ENCODE peak calls at places on chromosome 12, in nine cellular contexts. B, A, G, P, N, S, F, X and I are unnamed samples.

GRCh38 chr12:91178139-91178561 is 4.5 kb downstream of the DCN start:
- DNase-seq in B (no peak), A (peak; percentile 6), G (no peak), P (no peak), N (peak; percentile 79), S (no peak), F (no peak), X (peak; percentile 8), I (peak; percentile 6)

GRCh38 chr12:40336573-40337199 is 111.9 kb downstream of the LRRK2 start:
- DNase-seq in B (no peak), A (peak; percentile 2), G (no peak), P (no peak), N (peak; percentile 15), S (no peak), F (no peak), X (peak; percentile 1), I (no peak)

GRCh38 chr12:74732801-74733200 is 195.2 kb downstream of the ATXN7L3B start:
- DNase-seq in B (no peak), A (no peak), G (no peak), P (no peak), N (no peak), S (no peak), F (peak; percentile 13), X (no peak), I (no peak)

GRCh38 chr12:47048541-47048940 is 30.9 kb upstream of the PCED1B start:
- DNase-seq in B (no peak), A (no peak), G (no peak), P (no peak), N (no peak), S (no peak), F (no peak), X (no peak), I (no peak)

GRCh38 chr12:63942464-63943241 is 98.2 kb downstream of the SRGAP1 start:
- DNase-seq in B (no peak), A (no peak), G (no peak), P (no peak), N (no peak), S (no peak), F (no peak), X (no peak), I (no peak)

GRCh38 chr12:754871-755562 is 2.6 kb downstream of the WNK1 start:
- DNase-seq in B (no peak), A (peak; percentile 70), G (no peak), P (no peak), N (peak; percentile 79), S (no peak), F (peak; percentile 49), X (peak; percentile 51), I (peak; percentile 67)

GRCh38 chr12:92049403-92049802 is 96.2 kb downstream of the BTG1 start:
- DNase-seq in B (no peak), A (no peak), G (no peak), P (no peak), N (no peak), S (no peak), F (no peak), X (no peak), I (no peak)

GRCh38 chr12:98369601-98370000 is 145.8 kb upstream of the TMPO start:
- DNase-seq in B (no peak), A (no peak), G (no peak), P (no peak), N (no peak), S (no peak), F (no peak), X (no peak), I (peak; percentile 14)

GRCh38 chr12:67594888-67595287 is 53.7 kb upstream of the DYRK2 start:
- DNase-seq in B (no peak), A (no peak), G (no peak), P (no peak), N (peak; percentile 2), S (no peak), F (no peak), X (no peak), I (no peak)

GRCh38 chr12:3354586-3354985 is 136.4 kb upstream of the PRMT8 start:
- DNase-seq in B (no peak), A (no peak), G (no peak), P (no peak), N (no peak), S (no peak), F (no peak), X (no peak), I (no peak)

GRCh38 chr12:117032593-117033381 is 66.4 kb downstream of the TESC start:
- DNase-seq in B (no peak), A (no peak), G (no peak), P (no peak), N (no peak), S (no peak), F (peak; percentile 45), X (peak; percentile 22), I (no peak)

GRCh38 chr12:103827800-103828440 is 13.1 kb downstream of the NT5DC3 start:
- DNase-seq in B (no peak), A (no peak), G (no peak), P (no peak), N (no peak), S (no peak), F (no peak), X (no peak), I (peak; percentile 90)

GRCh38 chr12:53995311-53996187 is 4.4 kb upstream of the HOXC9 start:
- DNase-seq in B (no peak), A (no peak), G (no peak), P (no peak), N (no peak), S (no peak), F (no peak), X (no peak), I (peak; percentile 62)

GRCh38 chr12:53994691-53995310 is 5.2 kb upstream of the HOXC9 start:
- DNase-seq in B (no peak), A (no peak), G (no peak), P (no peak), N (no peak), S (no peak), F (no peak), X (no peak), I (peak; percentile 30)

GRCh38 chr12:53992377-53992776 is 7.4 kb downstream of the HOXC10 start:
- DNase-seq in B (no peak), A (no peak), G (no peak), P (no peak), N (no peak), S (no peak), F (no peak), X (no peak), I (no peak)

GRCh38 chr12:53994268-53994690 is 5.7 kb upstream of the HOXC9 start:
- DNase-seq in B (no peak), A (peak; percentile 57), G (no peak), P (no peak), N (no peak), S (no peak), F (no peak), X (no peak), I (no peak)

DNA sequence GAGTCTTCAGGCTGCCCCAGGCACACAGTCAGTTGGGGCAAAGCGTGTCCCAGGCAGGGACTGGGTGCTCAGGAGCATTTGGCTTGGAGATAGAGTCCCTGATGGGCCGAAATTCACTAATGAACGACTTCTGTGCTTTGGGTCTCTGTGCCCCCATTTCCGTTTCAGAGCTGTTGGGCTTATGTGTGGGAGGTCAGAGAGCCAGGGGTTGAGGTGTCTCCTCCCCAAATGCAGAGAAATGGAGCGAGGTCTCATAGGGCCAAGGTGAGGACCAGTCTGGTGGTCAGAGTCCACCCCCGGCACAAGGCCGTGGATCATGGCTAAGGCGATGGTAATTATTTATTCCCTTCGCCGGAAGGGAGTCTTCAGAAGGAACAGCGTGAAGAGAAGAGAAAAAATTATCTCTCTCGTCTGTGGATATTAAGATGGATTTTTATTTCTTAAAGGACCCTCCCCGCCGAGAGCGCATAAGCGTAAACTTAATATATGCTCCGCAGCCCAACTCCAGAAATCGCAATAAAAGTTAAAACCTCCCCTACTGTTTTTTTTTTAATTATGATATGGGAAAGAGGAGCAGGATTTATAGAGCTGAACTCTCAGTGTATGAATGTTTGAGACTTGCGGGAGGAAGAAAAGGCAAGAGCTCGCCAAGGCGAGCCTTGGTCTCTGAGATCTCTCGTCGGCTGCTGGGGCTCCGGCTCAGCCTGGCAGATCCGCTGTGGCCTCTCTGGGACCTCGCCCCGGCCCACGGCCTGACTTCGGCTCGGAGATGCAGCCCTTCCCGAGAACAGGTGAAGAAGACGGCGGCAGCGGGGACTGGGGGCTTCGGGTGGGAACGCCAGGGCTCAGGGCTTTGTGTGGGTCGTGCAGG is 6.3 kb upstream of the HOXC9 start:
- DNase-seq in B (no peak), A (no peak), G (no peak), P (no peak), N (no peak), S (no peak), F (no peak), X (no peak), I (no peak)
- H3K4me3 ChIP-seq in B (peak overlapping the region; percentile 85), A (no peak overlapping the region), G (no peak overlapping the region), P (no peak overlapping the region), N (no peak overlapping the region), S (no peak overlapping the region), F (no peak overlapping the region), X (no peak overlapping the region), I (no peak overlapping the region)

GRCh38 chr12:69688496-69689427 is 10.3 kb downstream of the BEST3 start:
- DNase-seq in B (peak; percentile 80), A (peak; percentile 44), G (peak; percentile 70), P (peak; percentile 30), N (peak; percentile 84), S (peak; percentile 90), F (peak; percentile 68), X (peak; percentile 95), I (peak; percentile 91)
- H3K27ac ChIP-seq in B (peak overlapping the region; percentile 33), A (no peak overlapping the region), G (peak overlapping the region; percentile 58), P (peak overlapping the region; percentile 42), N (peak overlapping the region; percentile 53), S (no peak overlapping the region), F (peak overlapping the region; percentile 76), X (peak overlapping the region; percentile 86), I (peak overlapping the region; percentile 73)

GRCh38 chr12:52046859-52047258 is 4.4 kb upstream of the NR4A1 start:
- DNase-seq in B (no peak), A (no peak), G (no peak), P (no peak), N (no peak), S (no peak), F (no peak), X (no peak), I (no peak)
- H3K4me1 ChIP-seq in B (peaks cover 43% of the 10 kb centered on the region), A (peaks cover 67% of the 10 kb centered on the region), G (no peaks in the 10 kb centered on the region), P (peaks cover 72% of the 10 kb centered on the region), N (peaks cover 24% of the 10 kb centered on the region), S (no peaks in the 10 kb centered on the region), F (peaks cover 8% of the 10 kb centered on the region), X (peaks cover 14% of the 10 kb centered on the region), I (peaks cover 20% of the 10 kb centered on the region)

GRCh38 chr12:31950088-31950487 is 9.1 kb upstream of the RESF1 start:
- DNase-seq in B (no peak), A (no peak), G (no peak), P (no peak), N (no peak), S (no peak), F (no peak), X (no peak), I (no peak)

GRCh38 chr12:31950492-31950891 is 8.7 kb upstream of the RESF1 start:
- DNase-seq in B (no peak), A (no peak), G (no peak), P (no peak), N (no peak), S (no peak), F (no peak), X (no peak), I (no peak)

GRCh38 chr12:31952418-31952817 is 6.8 kb upstream of the RESF1 start:
- DNase-seq in B (no peak), A (no peak), G (no peak), P (no peak), N (no peak), S (no peak), F (no peak), X (no peak), I (no peak)

GRCh38 chr12:31951939-31952338 is 7.3 kb upstream of the RESF1 start:
- DNase-seq in B (no peak), A (no peak), G (no peak), P (no peak), N (no peak), S (no peak), F (no peak), X (no peak), I (no peak)

GRCh38 chr12:31951008-31951407 is 8.2 kb upstream of the RESF1 start:
- DNase-seq in B (no peak), A (no peak), G (no peak), P (no peak), N (no peak), S (no peak), F (no peak), X (no peak), I (no peak)
- H3K4me3 ChIP-seq in B (no peak overlapping the region), A (no peak overlapping the region), G (no peak overlapping the region), P (no peak overlapping the region), N (no peak overlapping the region), S (no peak overlapping the region), F (no peak overlapping the region), X (no peak overlapping the region), I (no peak overlapping the region)